ENCODE peak calls at places on chromosome 13, in six cellular contexts. O is activated CD4-positive, alpha-beta T cell treated with anti-CD3 and anti-CD28 coated beads, Interleukin-2, amount 50 U/mL, for 24 hours; F is CD4-positive, alpha-beta memory T cell; C is EH; X is activated gamma-delta T cell treated with Interleukin-2 at 50 U/mL for 16 hours; H is A549. N is an unnamed sample.

GRCh38 chr13:98198683-98199082 is 21.6 kb upstream of the RNF113B start:
- DNase-seq in O (no peak), F (no peak), C (no peak), X (no peak), H (no peak), N (no peak)

GRCh38 chr13:78401833-78402232 is 201.5 kb downstream of the POU4F1 start:
- DNase-seq in O (no peak), F (no peak), C (no peak), X (no peak), H (no peak), N (no peak)

GRCh38 chr13:95155093-95155492 is 146.2 kb downstream of the ABCC4 start:
- DNase-seq in O (no peak), F (no peak), C (peak), X (no peak), H (peak), N (no peak)

GRCh38 chr13:57491318-57491717 is 140.2 kb upstream of the PCDH17 start:
- DNase-seq in O (no peak), F (no peak), C (no peak), X (no peak), H (no peak), N (no peak)

GRCh38 chr13:113489549-113490495 is 689 bp downstream of the DCUN1D2 start:
- DNase-seq in O (peak), F (peak), C (peak), X (peak), H (no peak), N (no peak)

GRCh38 chr13:52713894-52714293 is 25.7 kb downstream of the CNMD start:
- DNase-seq in O (no peak), F (no peak), C (no peak), X (no peak), H (no peak), N (no peak)

GRCh38 chr13:113990321-113990837 is 16.5 kb upstream of the C13orf46 start:
- DNase-seq in O (no peak), F (no peak), C (no peak), X (no peak), H (no peak), N (no peak)

GRCh38 chr13:100541882-100542545 is 46.6 kb downstream of the GGACT start:
- DNase-seq in O (no peak), F (no peak), C (no peak), X (no peak), H (no peak), N (no peak)

GRCh38 chr13:105177265-105177900 is 1358.1 kb downstream of the EFNB2 start:
- DNase-seq in O (no peak), F (no peak), C (no peak), X (no peak), H (no peak), N (no peak)

GRCh38 chr13:59774511-59774911 is 389.2 kb downstream of the DIAPH3 start:
- DNase-seq in O (no peak), F (no peak), C (peak), X (no peak), H (peak), N (no peak)

GRCh38 chr13:27770809-27771208 is 21.5 kb upstream of the GSX1 start:
- DNase-seq in O (no peak), F (no peak), C (peak), X (no peak), H (peak), N (peak)

GRCh38 chr13:47112205-47112896 is 215.5 kb upstream of the HTR2A start:
- DNase-seq in O (no peak), F (no peak), C (peak), X (no peak), H (no peak), N (no peak)

GRCh38 chr13:51223284-51224270 is 1.4 kb downstream of the FAM124A start:
- DNase-seq in O (no peak), F (no peak), C (no peak), X (no peak), H (no peak), N (no peak)

GRCh38 chr13:110486061-110486780 is 75.3 kb downstream of the RAB20 start:
- DNase-seq in O (no peak), F (no peak), C (no peak), X (no peak), H (no peak), N (no peak)

GRCh38 chr13:50280538-50280937 is 265.3 kb downstream of the KCNRG start:
- DNase-seq in O (no peak), F (no peak), C (no peak), X (no peak), H (no peak), N (no peak)

GRCh38 chr13:67100723-67101122 is 129.4 kb downstream of the PCDH9 start:
- DNase-seq in O (no peak), F (no peak), C (no peak), X (no peak), H (peak), N (no peak)

GRCh38 chr13:23141964-23142363 is 38.8 kb upstream of the SGCG start:
- DNase-seq in O (no peak), F (no peak), C (no peak), X (no peak), H (no peak), N (no peak)

GRCh38 chr13:48018637-48019036 is 17.6 kb upstream of the SUCLA2 start:
- DNase-seq in O (no peak), F (no peak), C (no peak), X (no peak), H (no peak), N (no peak)

GRCh38 chr13:113493315-113493951 is 2.9 kb upstream of the DCUN1D2 start:
- DNase-seq in O (peak), F (no peak), C (peak), X (no peak), H (peak), N (peak)

GRCh38 chr13:82717249-82717648 is 1165.0 kb downstream of the SLITRK1 start:
- DNase-seq in O (no peak), F (no peak), C (peak), X (no peak), H (no peak), N (peak)

GRCh38 chr13:30870049-30870884 is 35.8 kb upstream of the MEDAG start:
- DNase-seq in O (no peak), F (no peak), C (peak), X (no peak), H (peak), N (peak)

GRCh38 chr13:88483202-88483601 is 812.0 kb downstream of the SLITRK5 start:
- DNase-seq in O (no peak), F (no peak), C (no peak), X (no peak), H (no peak), N (no peak)

GRCh38 chr13:26457212-26457611 is 100.3 kb upstream of the WASF3 start:
- DNase-seq in O (no peak), F (no peak), C (peak), X (no peak), H (peak), N (peak)

GRCh38 chr13:75368167-75368566 is 113.8 kb downstream of the TBC1D4 start:
- DNase-seq in O (no peak), F (no peak), C (peak), X (no peak), H (no peak), N (peak)

GRCh38 chr13:42894765-42895181 is 97.3 kb downstream of the EPSTI1 start:
- DNase-seq in O (no peak), F (no peak), C (no peak), X (no peak), H (no peak), N (no peak)

GRCh38 chr13:25204843-25205242 is 32.8 kb upstream of the AMER2 start:
- DNase-seq in O (no peak), F (no peak), C (no peak), X (no peak), H (no peak), N (no peak)

GRCh38 chr13:43905435-43906031 is 25.8 kb downstream of the LACC1 start:
- DNase-seq in O (peak), F (peak), C (peak), X (peak), H (peak), N (peak)

GRCh38 chr13:30192320-30193093 is 114.8 kb downstream of the KATNAL1 start:
- DNase-seq in O (no peak), F (no peak), C (peak), X (no peak), H (no peak), N (no peak)

GRCh38 chr13:66139250-66139649 is 1090.9 kb downstream of the PCDH9 start:
- DNase-seq in O (no peak), F (no peak), C (no peak), X (no peak), H (no peak), N (no peak)

GRCh38 chr13:55230570-55230908 is 1910.2 kb upstream of the PRR20A start:
- DNase-seq in O (no peak), F (no peak), C (no peak), X (no peak), H (no peak), N (no peak)

GRCh38 chr13:113121183-113121927 is 1.2 kb upstream of the F10 start:
- DNase-seq in O (no peak), F (no peak), C (no peak), X (no peak), H (no peak), N (no peak)

GRCh38 chr13:40562975-40563349 is 103.5 kb downstream of the FOXO1 start:
- DNase-seq in O (no peak), F (no peak), C (no peak), X (no peak), H (no peak), N (no peak)

GRCh38 chr13:86318424-86318823 is 519.2 kb upstream of the SLITRK6 start:
- DNase-seq in O (no peak), F (no peak), C (no peak), X (no peak), H (no peak), N (no peak)

GRCh38 chr13:106156468-106156867 is 379.0 kb downstream of the EFNB2 start:
- DNase-seq in O (no peak), F (no peak), C (peak), X (no peak), H (peak), N (peak)

N was measured in COLO829.